ENCODE peak calls at places on chromosome 9, in six cellular contexts. Q is CD4-positive, CD25-positive, alpha-beta regulatory T cell; K is Peyer's patch; H is CD4-positive, alpha-beta memory T cell; D is left ventricle myocardium inferior; P is aorta. U is an unnamed sample.

GRCh38 chr9:123835821-123836220 is 94.1 kb downstream of the DENND1A start:
- DNase-seq in Q (no peak), K (no peak), H (no peak), D (no peak), P (no peak), U (no peak)

GRCh38 chr9:12640021-12640587 is 53.1 kb upstream of the TYRP1 start:
- DNase-seq in Q (no peak), K (no peak), H (no peak), D (no peak), P (no peak), U (peak; percentile 39)

GRCh38 chr9:35604578-35605335 is at the start of gene TESK1:
- DNase-seq in Q (peak; percentile 83), K (peak; percentile 93), H (peak; percentile 80), D (peak; percentile 77), P (peak; percentile 91), U (peak; percentile 59)

GRCh38 chr9:105064248-105065118 is 136.5 kb upstream of the ABCA1 start:
- DNase-seq in Q (no peak), K (peak; percentile 89), H (no peak), D (peak; percentile 90), P (peak; percentile 88), U (no peak)

GRCh38 chr9:122053951-122054350 is 39.2 kb downstream of the TTLL11 start:
- DNase-seq in Q (no peak), K (no peak), H (no peak), D (no peak), P (no peak), U (no peak)

GRCh38 chr9:72524820-72525539 is 3.6 kb downstream of the TMC1 start:
- DNase-seq in Q (no peak), K (peak; percentile 74), H (peak; percentile 68), D (no peak), P (no peak), U (no peak)

GRCh38 chr9:130219661-130220081 is 45.9 kb upstream of the HMCN2 start:
- DNase-seq in Q (no peak), K (no peak), H (no peak), D (no peak), P (no peak), U (no peak)

GRCh38 chr9:110538169-110538568 is 41.4 kb downstream of the SVEP1 start:
- DNase-seq in Q (no peak), K (no peak), H (no peak), D (no peak), P (no peak), U (no peak)

GRCh38 chr9:31745886-31746285 is 638.6 kb upstream of the ACO1 start:
- DNase-seq in Q (no peak), K (no peak), H (no peak), D (no peak), P (no peak), U (no peak)

GRCh38 chr9:93120846-93121315 is 13.2 kb downstream of the NINJ1 start:
- DNase-seq in Q (no peak), K (peak; percentile 45), H (no peak), D (peak; percentile 15), P (peak; percentile 61), U (no peak)

GRCh38 chr9:83991355-83991754 is 10.8 kb downstream of the RMI1 start:
- DNase-seq in Q (no peak), K (no peak), H (no peak), D (no peak), P (no peak), U (no peak)

GRCh38 chr9:79165006-79165405 is 406.8 kb upstream of the TLE4 start:
- DNase-seq in Q (no peak), K (no peak), H (no peak), D (no peak), P (no peak), U (no peak)

GRCh38 chr9:34254141-34254913 is 74.7 kb downstream of the KIF24 start:
- DNase-seq in Q (no peak), K (no peak), H (no peak), D (peak; percentile 41), P (no peak), U (no peak)

GRCh38 chr9:36759976-36760375 is 187.3 kb downstream of the MELK start:
- DNase-seq in Q (no peak), K (no peak), H (no peak), D (no peak), P (peak; percentile 70), U (no peak)

GRCh38 chr9:23733495-23734078 is 92.5 kb downstream of the ELAVL2 start:
- DNase-seq in Q (no peak), K (no peak), H (no peak), D (no peak), P (no peak), U (no peak)

GRCh38 chr9:88923653-88924284 is 67.5 kb upstream of the S1PR3 start:
- DNase-seq in Q (no peak), K (no peak), H (no peak), D (no peak), P (no peak), U (peak; percentile 60)
- H3K4me3 ChIP-seq in Q (no peak overlapping the region), K (no peak overlapping the region), H (no peak overlapping the region), D (no peak overlapping the region), P (no peak overlapping the region), U (no peak overlapping the region)

DNA sequence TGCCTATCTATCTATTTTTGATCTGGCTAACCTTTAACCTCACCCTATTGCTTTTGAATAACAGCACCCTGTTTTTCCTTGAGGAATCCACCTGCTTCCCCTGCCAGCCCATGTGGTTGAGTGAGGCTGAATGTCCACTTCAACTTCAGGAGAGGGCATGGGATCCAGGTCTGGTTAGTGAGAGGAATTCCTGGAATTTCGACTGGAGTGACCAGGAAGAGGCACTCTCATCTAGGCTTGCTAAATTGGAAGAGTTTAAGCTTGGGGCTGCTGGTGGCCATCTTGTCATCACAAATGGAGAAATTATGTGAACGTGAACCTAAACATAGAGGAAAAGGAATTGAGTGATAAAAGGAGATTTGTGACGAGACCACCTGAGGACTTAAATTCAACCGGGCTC is 322.1 kb downstream of the OSTF1 start:
- DNase-seq in Q (no peak), K (no peak), H (no peak), D (no peak), P (no peak), U (no peak)
- H3K4me3 ChIP-seq in Q (no peak overlapping the region), K (no peak overlapping the region), H (no peak overlapping the region), D (no peak overlapping the region), P (no peak overlapping the region), U (no peak overlapping the region)

GRCh38 chr9:116843863-116844620 is 156.9 kb downstream of the TRIM32 start:
- DNase-seq in Q (no peak), K (no peak), H (no peak), D (no peak), P (no peak), U (no peak)
- H3K4me3 ChIP-seq in Q (no peak overlapping the region), K (no peak overlapping the region), H (no peak overlapping the region), D (no peak overlapping the region), P (no peak overlapping the region), U (no peak overlapping the region)

DNA sequence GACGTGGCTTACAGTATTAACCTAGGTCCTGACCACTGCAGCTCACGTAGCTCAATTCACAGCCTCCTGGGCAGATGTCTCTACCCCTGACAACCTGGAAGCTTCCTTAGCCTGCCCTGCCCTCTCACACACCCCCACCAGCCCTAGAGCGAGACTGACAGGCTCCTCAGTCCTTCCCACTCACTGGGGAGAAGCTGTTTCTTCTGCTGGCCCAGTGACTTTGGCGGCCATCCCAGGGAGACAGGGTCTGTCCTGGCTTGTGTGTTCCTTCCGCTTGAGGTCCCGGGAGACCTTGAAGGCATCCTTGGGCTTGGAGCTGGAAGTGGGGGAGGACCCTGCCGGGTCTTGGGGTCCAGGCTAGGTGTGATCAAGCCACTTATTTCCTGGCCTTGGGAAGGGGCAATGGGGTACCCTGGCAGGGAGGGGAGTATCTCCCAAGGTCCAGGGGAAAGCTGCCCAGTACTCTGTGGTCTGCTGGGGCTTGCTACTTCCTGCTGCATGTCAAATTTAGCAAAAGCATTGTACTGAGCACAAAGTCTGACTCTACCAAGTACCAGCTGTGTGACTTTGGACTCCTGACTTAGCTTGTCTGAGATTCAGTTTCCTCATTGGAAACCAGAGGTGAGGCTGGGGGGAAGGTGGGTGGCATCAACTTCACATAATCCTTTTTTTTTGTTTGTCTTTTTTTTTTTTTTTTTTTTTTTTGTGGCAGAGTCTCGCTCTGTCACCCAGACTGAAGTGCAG is 1.9 kb downstream of the MIGA2 start:
- DNase-seq in Q (no peak), K (no peak), H (no peak), D (peak; percentile 73), P (no peak), U (no peak)
- H3K4me3 ChIP-seq in Q (no peak overlapping the region), K (peak overlapping the region; percentile 90), H (no peak overlapping the region), D (peak overlapping the region; percentile 100), P (no peak overlapping the region), U (no peak overlapping the region)

GRCh38 chr9:136955202-136955942 is 3.3 kb downstream of the LCN12 start:
- DNase-seq in Q (no peak), K (no peak), H (no peak), D (no peak), P (no peak), U (no peak)

GRCh38 chr9:136952876-136953770 is 1.1 kb downstream of the LCN12 start:
- DNase-seq in Q (no peak), K (no peak), H (no peak), D (no peak), P (no peak), U (no peak)

GRCh38 chr9:136953771-136954269 is 1.7 kb downstream of the LCN12 start:
- DNase-seq in Q (no peak), K (no peak), H (peak; percentile 9), D (no peak), P (no peak), U (no peak)

GRCh38 chr9:136955943-136956335 is 3.9 kb downstream of the LCN12 start:
- DNase-seq in Q (no peak), K (no peak), H (peak; percentile 34), D (no peak), P (no peak), U (no peak)

DNA sequence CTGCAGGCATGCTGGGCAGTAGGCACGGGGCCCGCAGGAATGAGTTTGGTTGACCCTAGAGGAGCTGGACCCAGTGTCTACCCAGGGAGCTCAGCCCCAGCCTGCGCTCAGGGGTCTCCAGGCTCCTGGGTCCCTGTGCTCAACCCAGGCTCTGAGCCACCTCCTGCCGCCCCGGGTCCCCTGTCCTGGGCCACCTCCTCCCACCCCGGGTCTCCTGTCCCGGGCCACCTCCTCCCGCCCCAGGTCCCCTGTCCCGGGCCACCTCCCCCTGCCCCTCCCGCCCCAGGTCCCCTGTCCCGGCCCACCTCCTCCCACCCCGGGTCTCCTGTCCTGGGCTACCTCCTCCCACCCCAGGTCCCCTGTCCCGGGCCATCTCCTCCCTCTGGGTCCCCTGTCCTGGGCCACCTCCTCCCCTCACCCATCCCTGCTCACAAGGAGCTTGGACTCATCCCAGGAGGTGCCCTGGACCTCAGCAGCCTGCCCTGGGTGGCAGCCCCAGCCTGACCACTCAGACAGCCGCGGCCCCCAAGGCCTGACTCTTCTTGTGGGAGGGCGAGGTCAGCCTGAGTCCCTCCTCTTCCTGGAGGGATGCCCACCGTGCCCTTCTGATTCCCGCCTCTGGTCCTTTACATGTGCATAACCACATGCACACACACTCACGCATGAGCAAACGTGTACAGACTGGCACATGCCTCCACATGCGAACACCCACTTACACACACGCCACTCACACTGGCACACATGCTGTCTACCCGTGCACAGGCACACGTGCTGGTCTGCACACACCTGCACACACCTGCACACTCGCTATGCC is 2.4 kb downstream of the LCN12 start:
- DNase-seq in Q (no peak), K (no peak), H (peak; percentile 24), D (no peak), P (no peak), U (no peak)
- H3K4me3 ChIP-seq in Q (no peak overlapping the region), K (no peak overlapping the region), H (no peak overlapping the region), D (no peak overlapping the region), P (no peak overlapping the region), U (no peak overlapping the region)

U was measured in Jurkat, Clone E6-1.